ENCODE peak calls at places on chromosomes 6 and 20, in six cellular contexts. G is NCI-H1105, B is GM12865, K is endothelial cell, A is SK-N-DZ, C is Peyer's patch. J is an unnamed sample.

GRCh38 chr20:41358230-41358629 is 8.4 kb downstream of the EMILIN3 start:
- DNase-seq in G (no peak), B (no peak), K (no peak), A (no peak), C (no peak), J (no peak)

GRCh38 chr6:11919771-11920440 is 92.2 kb upstream of the HIVEP1 start:
- DNase-seq in G (no peak), B (no peak), K (no peak), A (no peak), C (no peak), J (no peak)

GRCh38 chr6:110656492-110656891 is 158.8 kb downstream of the CDK19 start:
- DNase-seq in G (peak), B (no peak), K (no peak), A (no peak), C (no peak), J (no peak)

GRCh38 chr20:22577515-22578220 is 6.7 kb downstream of the FOXA2 start:
- DNase-seq in G (no peak), B (no peak), K (peak), A (no peak), C (no peak), J (no peak)

GRCh38 chr6:118577972-118578371 is 29.9 kb downstream of the PLN start:
- DNase-seq in G (no peak), B (no peak), K (no peak), A (no peak), C (no peak), J (no peak)

GRCh38 chr20:49179368-49180277 is 8.5 kb downstream of the STAU1 start:
- DNase-seq in G (no peak), B (peak), K (no peak), A (no peak), C (no peak), J (no peak)

GRCh38 chr6:39170860-39171259 is 55.9 kb upstream of the SAYSD1 start:
- DNase-seq in G (no peak), B (no peak), K (no peak), A (no peak), C (no peak), J (no peak)

GRCh38 chr6:43773981-43774775 is 4.2 kb downstream of the VEGFA start:
- DNase-seq in G (no peak), B (no peak), K (no peak), A (no peak), C (no peak), J (no peak)

GRCh38 chr20:49009899-49010631 is 36.0 kb upstream of the CSE1L start:
- DNase-seq in G (no peak), B (no peak), K (no peak), A (no peak), C (no peak), J (no peak)

GRCh38 chr6:47741807-47742206 is 40.0 kb upstream of the OPN5 start:
- DNase-seq in G (no peak), B (peak), K (no peak), A (no peak), C (no peak), J (no peak)

GRCh38 chr6:100775667-100776066 is 105.5 kb downstream of the ASCC3 start:
- DNase-seq in G (no peak), B (no peak), K (no peak), A (no peak), C (no peak), J (no peak)

GRCh38 chr20:22795897-22796296 is 211.5 kb upstream of the FOXA2 start:
- DNase-seq in G (no peak), B (no peak), K (no peak), A (no peak), C (peak), J (no peak)

GRCh38 chr6:137000825-137001224 is 43.9 kb downstream of the IL20RA start:
- DNase-seq in G (no peak), B (no peak), K (no peak), A (no peak), C (no peak), J (no peak)

GRCh38 chr20:47727170-47727880 is 58.0 kb downstream of the SULF2 start:
- DNase-seq in G (no peak), B (peak), K (no peak), A (no peak), C (peak), J (no peak)

GRCh38 chr20:21516861-21517565 is 3.1 kb upstream of the NKX2-2 start:
- DNase-seq in G (no peak), B (no peak), K (no peak), A (no peak), C (peak), J (peak)

GRCh38 chr20:45456632-45457031 is 12.9 kb upstream of the WFDC2 start:
- DNase-seq in G (peak), B (peak), K (peak), A (peak), C (peak), J (no peak)

GRCh38 chr6:28940294-28940858 is 16.6 kb upstream of the TRIM27 start:
- DNase-seq in G (peak), B (peak), K (peak), A (peak), C (peak), J (peak)

GRCh38 chr6:44075137-44076015 is 51.9 kb downstream of the MRPL14 start:
- DNase-seq in G (no peak), B (no peak), K (no peak), A (no peak), C (no peak), J (no peak)

GRCh38 chr6:40586800-40587201 is 363 bp downstream of the LRFN2 start:
- DNase-seq in G (peak), B (no peak), K (peak), A (no peak), C (no peak), J (peak)

GRCh38 chr20:62302341-62303048 is at the start of gene ADRM1:
- DNase-seq in G (peak), B (peak), K (peak), A (peak), C (peak), J (peak)

GRCh38 chr6:166456360-166457156 is 73.8 kb upstream of the MPC1 start:
- DNase-seq in G (no peak), B (peak), K (no peak), A (no peak), C (no peak), J (no peak)

GRCh38 chr6:89941031-89941775 is 46.9 kb downstream of the GJA10 start:
- DNase-seq in G (peak), B (no peak), K (no peak), A (no peak), C (no peak), J (no peak)

GRCh38 chr6:48919555-48919954 is 543.5 kb downstream of the MMUT start:
- DNase-seq in G (no peak), B (no peak), K (no peak), A (no peak), C (no peak), J (no peak)

GRCh38 chr20:62663484-62664315 is 21.4 kb downstream of the SLCO4A1 start:
- DNase-seq in G (no peak), B (no peak), K (no peak), A (no peak), C (no peak), J (no peak)

GRCh38 chr20:32155017-32155965 is 45.8 kb downstream of the TM9SF4 start:
- DNase-seq in G (peak), B (peak), K (peak), A (peak), C (peak), J (peak)

GRCh38 chr6:156776841-156777576 is at the start of gene ARID1B:
- DNase-seq in G (peak), B (peak), K (peak), A (peak), C (peak), J (peak)

GRCh38 chr6:166989427-166990034 is 9.7 kb upstream of the CEP43 start:
- DNase-seq in G (peak), B (peak), K (peak), A (no peak), C (no peak), J (peak)

GRCh38 chr6:142728367-142728766 is 216.6 kb downstream of the HIVEP2 start:
- DNase-seq in G (peak), B (no peak), K (no peak), A (no peak), C (no peak), J (no peak)

GRCh38 chr6:32558426-32559057 is 28.5 kb upstream of the HLA-DRB5 start:
- DNase-seq in G (no peak), B (no peak), K (no peak), A (no peak), C (no peak), J (no peak)